ENCODE peak calls at places on chromosomes 4 and X, in six cellular contexts. A is neural crest cell, P is H1, S is coronary artery, G is H54, R is NCI-H1105. V is an unnamed sample.

GRCh38 chr4:17168571-17168970 is 270.1 kb upstream of the LDB2 start:
- DNase-seq in S (no peak), A (no peak), G (no peak), P (no peak), R (no peak), V (no peak)

GRCh38 chrX:21806691-21807090 is 32.7 kb upstream of the MBTPS2 start:
- DNase-seq in R (no peak), S (no peak), G (no peak), A (no peak), P (no peak), V (no peak)

GRCh38 chr4:99856166-99856565 is 38.1 kb downstream of the LAMTOR3 start:
- DNase-seq in S (no peak), P (no peak), R (no peak), G (no peak), A (no peak), V (no peak)

GRCh38 chr4:150242820-150243458 is 164.7 kb downstream of the DCLK2 start:
- DNase-seq in R (no peak), S (no peak), P (no peak), G (no peak), A (peak; percentile 46), V (no peak)

GRCh38 chr4:15336410-15337184 is 91.2 kb upstream of the C1QTNF7 start:
- DNase-seq in A (no peak), P (no peak), R (no peak), G (peak; percentile 11), S (no peak), V (no peak)

GRCh38 chrX:139200793-139201192 is 329.7 kb upstream of the F9 start:
- DNase-seq in G (no peak), R (no peak), P (no peak), A (no peak), S (no peak), V (no peak)

GRCh38 chr4:143286733-143287570 is 49.7 kb upstream of the GAB1 start:
- DNase-seq in P (no peak), G (no peak), S (no peak), A (no peak), R (no peak), V (no peak)

GRCh38 chrX:12319955-12320354 is 181.7 kb downstream of the FRMPD4 start:
- DNase-seq in P (no peak), S (no peak), R (no peak), G (no peak), A (no peak), V (no peak)

GRCh38 chrX:7191681-7192110 is 43.7 kb upstream of the PUDP start:
- DNase-seq in P (peak; percentile 45), S (no peak), G (no peak), A (no peak), R (no peak), V (no peak)

GRCh38 chr4:36128689-36129088 is 115.6 kb downstream of the ARAP2 start:
- DNase-seq in S (no peak), P (no peak), A (no peak), R (no peak), G (no peak), V (no peak)

GRCh38 chrX:14032383-14032782 is 2.7 kb upstream of the GEMIN8 start:
- DNase-seq in G (no peak), S (no peak), R (peak; percentile 40), A (peak; percentile 61), P (no peak), V (no peak)

V was measured in Right ventricle myocardium inferior.